ENCODE peak calls at places on chromosomes 1 and 21, in nine cellular contexts. W, L, C, N, P, K, Y, G and U are unnamed samples.

GRCh38 chr1:55213885-55214213 is 1.3 kb downstream of the USP24 start:
- DNase-seq in W (no peak), L (no peak), C (no peak), N (peak), P (no peak), K (peak), Y (no peak), G (no peak), U (no peak)

GRCh38 chr1:178030452-178030851 is 60.6 kb upstream of the SEC16B start:
- DNase-seq in W (no peak), L (no peak), C (no peak), N (no peak), P (no peak), K (no peak), Y (no peak), G (no peak), U (no peak)

GRCh38 chr1:36016686-36017085 is 67.2 kb upstream of the TEKT2 start:
- DNase-seq in W (no peak), L (no peak), C (no peak), N (no peak), P (no peak), K (no peak), Y (no peak), G (no peak), U (no peak)

GRCh38 chr1:3352084-3352951 is 102.1 kb upstream of the ARHGEF16 start:
- DNase-seq in W (no peak), L (no peak), C (no peak), N (peak), P (no peak), K (no peak), Y (peak), G (no peak), U (no peak)

GRCh38 chr1:76113446-76113845 is 38.9 kb downstream of the ST6GALNAC3 start:
- DNase-seq in W (no peak), L (no peak), C (no peak), N (no peak), P (no peak), K (no peak), Y (no peak), G (no peak), U (no peak)

GRCh38 chr1:108661030-108661609 is at the start of gene HENMT1:
- DNase-seq in W (peak), L (no peak), C (no peak), N (peak), P (no peak), K (peak), Y (peak), G (peak), U (peak)

GRCh38 chr1:171898956-171899355 is 57.7 kb downstream of the DNM3 start:
- DNase-seq in W (no peak), L (no peak), C (no peak), N (peak), P (no peak), K (peak), Y (peak), G (no peak), U (no peak)

GRCh38 chr1:27959792-27960603 is at the start of gene XKR8:
- DNase-seq in W (peak), L (no peak), C (peak), N (peak), P (peak), K (no peak), Y (peak), G (peak), U (peak)

GRCh38 chr1:179229214-179230140 is at the start of gene ABL2:
- DNase-seq in W (peak), L (no peak), C (peak), N (peak), P (peak), K (peak), Y (peak), G (peak), U (peak)

GRCh38 chr21:38768385-38769071 is 37.2 kb upstream of the ETS2 start:
- DNase-seq in W (no peak), L (peak), C (no peak), N (no peak), P (peak), K (no peak), Y (no peak), G (no peak), U (no peak)

GRCh38 chr1:168923521-168924136 is 182.9 kb upstream of the ATP1B1 start:
- DNase-seq in W (no peak), L (no peak), C (no peak), N (no peak), P (no peak), K (no peak), Y (no peak), G (no peak), U (no peak)

GRCh38 chr21:43938751-43939442 is 73.2 kb upstream of the TRAPPC10 start:
- DNase-seq in W (peak), L (peak), C (peak), N (peak), P (peak), K (peak), Y (peak), G (peak), U (peak)

GRCh38 chr21:43936186-43936967 is 71.4 kb downstream of the AGPAT3 start:
- DNase-seq in W (no peak), L (no peak), C (no peak), N (no peak), P (no peak), K (no peak), Y (no peak), G (no peak), U (no peak)

GRCh38 chr21:43937051-43937832 is 72.2 kb downstream of the AGPAT3 start:
- DNase-seq in W (no peak), L (no peak), C (no peak), N (no peak), P (peak), K (no peak), Y (no peak), G (no peak), U (no peak)

GRCh38 chr21:43939443-43940328 is 72.4 kb upstream of the TRAPPC10 start:
- DNase-seq in W (no peak), L (no peak), C (no peak), N (no peak), P (no peak), K (no peak), Y (no peak), G (no peak), U (no peak)

DNA sequence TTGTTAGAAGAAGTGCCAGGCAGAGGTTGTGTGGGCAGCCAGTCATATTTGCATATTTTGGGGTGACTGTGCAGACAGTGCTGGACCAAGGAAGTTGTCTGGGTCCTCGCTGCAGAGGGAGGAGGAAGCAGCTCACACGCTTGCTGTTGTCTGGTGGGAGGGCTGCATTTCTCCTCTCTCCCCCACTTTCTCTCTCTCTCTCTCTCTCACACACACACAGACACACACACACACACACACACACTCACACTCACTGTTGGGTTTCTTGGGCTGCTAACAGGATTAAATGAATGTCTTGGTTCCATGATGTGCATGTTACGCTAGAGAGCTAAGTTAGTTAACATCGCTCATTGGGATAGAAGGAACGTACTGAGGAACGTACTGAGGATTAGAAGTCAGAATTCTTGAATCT is 72.9 kb downstream of the AGPAT3 start:
- DNase-seq in W (no peak), L (no peak), C (no peak), N (no peak), P (no peak), K (no peak), Y (no peak), G (no peak), U (peak)
- TF ChIP-seq POLR2AphosphoS5 in W (no peak), L (no peak), C (no peak), N (no peak), P (no peak), K (no peak), Y (no peak), G (no peak), U (peak)

GRCh38 chr1:33181038-33181861 is 593 bp downstream of the TRIM62 start:
- DNase-seq in W (peak), L (no peak), C (no peak), N (peak), P (peak), K (peak), Y (peak), G (peak), U (no peak)

GRCh38 chr1:33183306-33183705 is 1.5 kb upstream of the TRIM62 start:
- DNase-seq in W (peak), L (no peak), C (no peak), N (no peak), P (no peak), K (no peak), Y (no peak), G (no peak), U (no peak)

GRCh38 chr1:33182452-33182851 is 609 bp upstream of the TRIM62 start:
- DNase-seq in W (peak), L (no peak), C (no peak), N (peak), P (no peak), K (peak), Y (peak), G (no peak), U (no peak)

GRCh38 chr1:33182896-33183295 is 1.1 kb upstream of the TRIM62 start:
- DNase-seq in W (peak), L (no peak), C (no peak), N (no peak), P (no peak), K (no peak), Y (no peak), G (no peak), U (no peak)

GRCh38 chr1:33181906-33182305 is at the start of gene TRIM62:
- DNase-seq in W (peak), L (no peak), C (peak), N (peak), P (peak), K (peak), Y (peak), G (peak), U (peak)
- TF ChIP-seq POLR2AphosphoS5 in W (no peak), L (no peak), C (peak), N (peak), P (no peak), K (peak), Y (peak), G (no peak), U (no peak)

GRCh38 chr1:23352096-23352695 is 8.1 kb upstream of the HNRNPR start:
- DNase-seq in W (no peak), L (no peak), C (no peak), N (no peak), P (no peak), K (no peak), Y (no peak), G (no peak), U (no peak)
- TF ChIP-seq POLR2AphosphoS5 in W (no peak), L (no peak), C (no peak), N (no peak), P (no peak), K (no peak), Y (no peak), G (no peak), U (no peak)

DNA sequence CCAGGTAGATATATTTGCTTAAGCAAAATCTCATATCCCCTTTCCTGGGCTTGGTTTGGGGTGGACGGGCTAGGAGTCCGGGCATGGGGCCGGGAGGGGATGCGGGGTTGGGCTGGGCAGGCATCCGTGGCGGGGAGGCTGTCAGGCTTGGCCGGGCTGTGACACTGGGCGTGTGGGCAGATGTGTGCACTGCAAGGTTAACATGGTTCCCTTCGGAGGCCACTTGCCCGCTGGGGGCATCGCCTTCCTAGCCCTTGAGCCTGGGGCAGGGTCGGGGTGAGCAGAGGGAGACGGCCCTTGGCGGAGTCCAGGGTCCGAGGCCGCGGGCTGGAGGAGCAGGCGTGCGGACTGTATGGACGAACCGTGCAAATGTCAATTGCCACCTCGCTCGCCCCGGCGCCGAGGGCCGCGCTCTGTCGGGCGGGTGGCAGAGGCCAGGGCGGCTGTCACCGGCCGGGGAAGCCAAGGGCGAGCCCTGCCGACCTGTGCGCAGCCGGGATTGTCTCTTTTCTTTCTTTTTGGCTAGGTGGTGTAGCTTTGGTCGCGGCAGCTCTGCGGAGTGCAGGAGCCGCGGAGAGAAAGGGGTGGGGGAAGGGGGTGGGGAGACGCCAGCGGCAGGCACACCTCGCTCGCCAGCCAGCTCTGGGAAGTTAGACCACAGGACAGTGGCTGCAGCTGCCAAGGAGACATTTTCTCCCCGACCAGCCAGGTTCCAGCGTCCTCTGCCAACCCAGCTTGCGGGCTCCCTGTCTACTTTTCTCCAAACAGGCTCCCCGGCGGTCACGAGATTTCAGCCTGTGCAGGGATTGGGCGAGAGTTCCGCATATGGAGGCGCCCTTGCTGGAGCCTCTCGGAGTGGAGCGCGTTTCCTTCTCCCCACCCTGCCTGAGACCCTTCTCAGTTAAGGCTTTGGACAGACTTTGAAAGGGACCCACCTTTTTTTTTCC is 1.3 kb downstream of the RCOR3 start:
- DNase-seq in W (peak), L (no peak), C (no peak), N (peak), P (peak), K (peak), Y (peak), G (peak), U (peak)
- TF ChIP-seq POLR2AphosphoS5 in W (no peak), L (peak), C (peak), N (peak), P (peak), K (peak), Y (peak), G (no peak), U (no peak)

DNA sequence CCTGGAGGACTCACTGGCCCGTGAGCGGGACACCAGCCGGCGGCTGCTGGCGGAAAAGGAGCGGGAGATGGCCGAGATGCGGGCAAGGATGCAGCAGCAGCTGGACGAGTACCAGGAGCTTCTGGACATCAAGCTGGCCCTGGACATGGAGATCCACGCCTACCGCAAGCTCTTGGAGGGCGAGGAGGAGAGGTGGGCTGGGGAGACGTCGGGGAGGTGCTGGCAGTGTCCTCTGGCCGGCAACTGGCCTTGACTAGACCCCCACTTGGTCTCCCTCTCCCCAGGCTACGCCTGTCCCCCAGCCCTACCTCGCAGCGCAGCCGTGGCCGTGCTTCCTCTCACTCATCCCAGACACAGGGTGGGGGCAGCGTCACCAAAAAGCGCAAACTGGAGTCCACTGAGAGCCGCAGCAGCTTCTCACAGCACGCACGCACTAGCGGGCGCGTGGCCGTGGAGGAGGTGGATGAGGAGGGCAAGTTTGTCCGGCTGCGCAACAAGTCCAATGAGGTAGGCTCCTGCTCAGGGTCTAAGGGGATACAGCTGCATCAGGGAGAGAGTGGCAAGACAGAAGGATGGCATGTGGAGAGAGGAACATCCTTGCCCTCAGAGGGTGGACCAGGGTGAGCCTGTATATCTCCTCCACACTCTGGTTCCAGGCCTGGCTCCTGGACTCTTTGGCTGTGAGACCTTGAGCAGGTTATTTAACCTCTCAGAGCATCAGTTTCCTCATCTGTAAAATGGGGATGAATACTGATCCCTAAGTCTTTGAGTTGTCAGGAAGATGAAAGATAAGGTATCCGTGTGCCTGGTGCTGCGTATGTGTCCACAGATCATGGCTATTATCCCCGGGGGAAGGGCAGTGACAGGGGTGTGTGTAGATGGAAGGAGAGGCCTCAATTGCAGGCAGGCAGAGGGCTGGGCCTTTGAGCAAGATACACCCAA is 17.2 kb upstream of the SEMA4A start:
- DNase-seq in W (no peak), L (no peak), C (no peak), N (no peak), P (no peak), K (no peak), Y (no peak), G (no peak), U (no peak)
- TF ChIP-seq POLR2AphosphoS5 in W (no peak), L (no peak), C (peak), N (no peak), P (peak), K (no peak), Y (no peak), G (no peak), U (no peak)

GRCh38 chr1:84103197-84103992 is 40.7 kb upstream of the PRKACB start:
- DNase-seq in W (no peak), L (peak), C (peak), N (peak), P (peak), K (no peak), Y (no peak), G (no peak), U (no peak)
- TF ChIP-seq POLR2AphosphoS5 in W (no peak), L (no peak), C (no peak), N (no peak), P (peak), K (peak), Y (no peak), G (no peak), U (no peak)

DNA sequence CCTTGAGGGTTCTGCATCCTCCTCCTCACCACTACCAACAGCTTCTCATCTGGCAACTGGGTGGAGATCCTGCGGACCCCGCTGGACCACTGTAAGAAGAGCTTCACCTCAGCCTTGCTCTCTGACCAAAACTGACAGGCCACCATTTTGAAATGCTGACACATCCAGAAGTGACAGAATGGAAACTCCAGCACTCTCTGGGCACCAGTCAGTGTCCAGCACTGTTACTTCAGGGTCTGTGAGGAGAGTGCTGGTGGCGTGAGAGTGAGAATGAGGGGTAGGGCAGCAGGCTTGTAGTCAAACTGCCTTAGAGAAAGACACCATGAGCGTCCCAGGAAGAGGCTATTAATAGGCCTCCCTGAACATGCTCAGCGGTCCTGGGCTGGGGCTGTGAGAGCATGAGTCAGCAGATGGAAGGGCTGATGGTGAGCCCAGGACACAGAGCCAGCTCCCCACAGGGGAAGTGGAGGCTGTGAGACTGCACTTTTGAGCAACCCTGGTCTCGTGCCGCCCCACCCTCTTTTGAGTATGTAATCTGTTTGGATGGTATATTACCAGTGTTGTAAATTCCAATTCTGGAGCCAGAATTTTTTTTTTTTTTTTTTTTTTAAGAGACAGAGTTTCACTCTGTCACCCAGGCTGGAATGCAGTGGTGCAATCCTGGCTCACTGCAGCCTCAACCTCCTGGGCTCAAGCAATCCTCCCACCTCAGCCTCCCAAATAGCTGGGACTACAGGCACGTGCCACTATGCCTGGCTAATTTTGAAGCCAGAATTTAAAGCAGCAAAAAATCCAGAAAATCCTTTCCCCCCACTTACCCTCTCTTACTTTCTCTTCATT is 34.4 kb upstream of the SLC30A1 start:
- DNase-seq in W (peak), L (peak), C (no peak), N (peak), P (peak), K (no peak), Y (peak), G (peak), U (no peak)
- TF ChIP-seq POLR2AphosphoS5 in W (no peak), L (no peak), C (no peak), N (no peak), P (peak), K (no peak), Y (no peak), G (peak), U (no peak)

DNA sequence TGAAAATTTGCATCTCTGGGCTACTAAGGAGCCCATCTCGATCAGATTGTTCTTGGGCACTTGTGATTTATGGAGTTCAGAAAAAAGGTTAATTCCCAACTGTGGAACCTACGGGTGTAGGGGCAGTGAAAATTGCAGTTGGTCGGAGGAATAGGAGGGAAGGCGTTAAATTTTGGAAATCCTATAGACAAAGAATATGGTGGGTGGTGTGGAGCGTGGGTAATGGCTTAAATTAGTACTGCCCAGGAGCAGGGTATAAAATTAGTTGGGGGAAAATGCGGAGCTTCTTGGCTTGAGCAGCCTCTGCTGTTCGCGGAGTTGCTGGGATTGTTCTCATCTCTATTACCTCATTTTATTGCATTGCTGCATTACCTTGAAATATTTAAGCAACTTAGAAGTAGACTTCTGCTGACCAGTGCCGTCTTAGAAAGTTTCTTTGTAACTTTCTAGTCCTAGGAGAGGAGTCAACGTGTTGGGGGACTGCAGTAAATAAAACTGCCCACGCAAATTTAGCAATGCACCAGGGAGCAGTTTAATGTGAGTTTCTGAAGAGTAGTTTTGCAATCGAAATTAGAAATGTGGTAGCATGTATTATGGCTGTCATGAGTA is 514 bp downstream of the S1PR1 start:
- DNase-seq in W (no peak), L (no peak), C (no peak), N (peak), P (no peak), K (peak), Y (no peak), G (no peak), U (no peak)
- TF ChIP-seq POLR2AphosphoS5 in W (no peak), L (no peak), C (no peak), N (no peak), P (no peak), K (no peak), Y (no peak), G (no peak), U (peak)

DNA sequence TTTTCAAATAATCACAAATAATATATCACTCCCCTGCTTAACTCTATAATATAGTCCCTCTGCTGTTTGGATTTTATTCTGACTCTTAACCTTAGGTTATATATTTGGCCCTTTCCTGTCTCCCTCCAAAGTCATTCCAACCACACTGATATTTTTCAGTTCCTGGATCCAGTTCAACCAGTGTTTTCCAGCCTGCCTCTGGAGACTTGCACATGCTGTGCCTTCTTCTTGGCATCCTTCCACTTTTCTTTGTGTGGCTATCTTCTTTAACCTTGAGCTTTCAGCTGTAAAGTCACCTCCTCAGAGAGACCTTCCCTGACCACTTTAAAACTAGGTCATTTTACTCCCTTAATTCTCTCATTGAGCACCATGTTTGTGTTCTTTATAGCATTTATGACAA is 19.4 kb downstream of the CERS2 start:
- DNase-seq in W (no peak), L (no peak), C (no peak), N (no peak), P (no peak), K (no peak), Y (no peak), G (no peak), U (no peak)
- TF ChIP-seq POLR2AphosphoS5 in W (no peak), L (no peak), C (no peak), N (no peak), P (no peak), K (no peak), Y (no peak), G (no peak), U (no peak)